ENCODE peak calls at places on chromosome 12, in eight cellular contexts. A is OCI-LY7; W is mucosa of descending colon; G is CD8-positive, alpha-beta T cell; X is IMR-90; O is pancreas; Y is Caco-2; U is upper lobe of right lung. N is an unnamed sample. For H3K4me1, the result is how much of the 10 kb centered on the place peaks cover.

GRCh38 chr12:68102731-68103130 is 56.8 kb downstream of the IFNG start:
- DNase-seq in U (no peak), Y (no peak), O (no peak), A (no peak), G (no peak), W (no peak), X (no peak), N (no peak)

GRCh38 chr12:128120035-128120434 is 146.9 kb upstream of the TMEM132C start:
- DNase-seq in O (no peak), X (no peak), U (no peak), A (no peak), W (no peak), G (no peak), Y (no peak), N (no peak)

GRCh38 chr12:87687362-87687761 is 341.8 kb downstream of the C12orf50 start:
- DNase-seq in W (no peak), G (no peak), Y (no peak), O (no peak), U (no peak), A (no peak), X (peak), N (no peak)

GRCh38 chr12:30110505-30110904 is 326.8 kb upstream of the TMTC1 start:
- DNase-seq in W (no peak), O (no peak), Y (no peak), U (no peak), G (no peak), A (no peak), X (no peak), N (no peak)

GRCh38 chr12:117277875-117278274 is 83.6 kb downstream of the NOS1 start:
- DNase-seq in G (no peak), W (no peak), U (no peak), O (no peak), A (no peak), X (no peak), Y (no peak), N (no peak)

GRCh38 chr12:110379642-110380041 is 23.9 kb downstream of the ANAPC7 start:
- DNase-seq in W (no peak), Y (no peak), G (no peak), U (no peak), X (no peak), O (no peak), A (no peak), N (no peak)

GRCh38 chr12:80412343-80412953 is 31.6 kb upstream of the PTPRQ start:
- DNase-seq in W (no peak), U (no peak), G (no peak), X (peak), Y (peak), O (no peak), A (peak), N (no peak)

GRCh38 chr12:94616217-94616729 is 34.1 kb downstream of the TMCC3 start:
- DNase-seq in U (no peak), X (no peak), G (no peak), O (no peak), Y (peak), A (no peak), W (peak), N (no peak)

GRCh38 chr12:85829391-85829790 is 6.8 kb downstream of the RASSF9 start:
- DNase-seq in W (no peak), G (no peak), O (no peak), Y (no peak), X (peak), U (no peak), A (no peak), N (no peak)

GRCh38 chr12:49899921-49900320 is 3.8 kb downstream of the FAIM2 start:
- DNase-seq in U (no peak), Y (no peak), A (no peak), X (no peak), G (no peak), W (no peak), O (no peak), N (no peak)

GRCh38 chr12:130337476-130338303 is at the start of gene PIWIL1:
- DNase-seq in U (no peak), Y (peak), G (no peak), A (no peak), O (no peak), W (peak), X (no peak), N (no peak)

GRCh38 chr12:26493656-26494055 is 298.3 kb downstream of the SSPN start:
- DNase-seq in W (no peak), O (peak), U (no peak), Y (peak), A (no peak), X (no peak), G (no peak), N (no peak)

GRCh38 chr12:6204533-6205143 is 4.4 kb downstream of the CD9 start:
- DNase-seq in G (no peak), X (no peak), A (peak), O (no peak), U (no peak), W (peak), Y (no peak), N (no peak)
- H3K4me3 ChIP-seq in G (no peak), X (no peak), A (no peak), O (no peak), U (no peak), W (no peak), Y (no peak), N (no peak)

DNA sequence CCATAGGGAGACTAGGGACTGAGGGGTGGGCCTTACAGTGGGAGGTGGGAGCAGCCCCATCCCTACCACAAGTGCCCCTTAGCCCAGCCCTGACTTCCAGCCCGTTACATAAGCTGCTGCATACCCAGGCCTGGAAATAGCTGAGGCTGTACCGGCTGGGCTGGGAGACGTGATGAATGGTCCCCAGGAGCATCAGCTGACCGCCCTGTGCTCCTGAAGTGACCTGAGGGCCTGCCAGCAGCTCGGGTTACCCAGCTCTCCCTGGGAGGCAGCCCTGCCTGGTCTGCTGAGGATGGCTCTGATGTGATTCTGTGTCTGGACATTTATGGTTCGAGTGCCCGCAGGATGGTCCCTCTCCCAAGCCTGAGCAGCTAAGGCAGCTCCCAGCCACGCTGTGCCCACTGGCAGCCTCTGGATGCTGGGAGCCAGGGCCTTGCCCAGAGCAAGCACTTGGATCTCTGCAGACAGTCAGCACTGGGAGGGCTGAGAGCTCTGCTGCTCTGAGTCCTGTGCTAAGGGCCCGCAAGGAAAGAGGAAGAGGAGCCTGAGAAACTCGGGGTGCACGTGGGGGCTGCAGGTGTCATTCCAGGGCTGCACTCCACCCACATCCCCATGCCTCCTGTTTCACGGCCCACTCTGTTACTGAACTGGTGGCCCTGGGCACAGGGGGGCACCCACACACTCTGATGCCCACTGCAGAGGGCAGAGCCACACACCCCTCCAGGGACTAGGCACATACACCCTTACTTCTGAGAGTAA is 20.5 kb downstream of the TAMALIN start:
- DNase-seq in Y (no peak), G (no peak), U (no peak), A (peak), O (no peak), X (no peak), W (no peak), N (no peak)
- H3K4me1 ChIP-seq in Y (under half), G (under half), U (under half), A (half or more), O (under half), X (under half), W (under half), N (under half)

DNA sequence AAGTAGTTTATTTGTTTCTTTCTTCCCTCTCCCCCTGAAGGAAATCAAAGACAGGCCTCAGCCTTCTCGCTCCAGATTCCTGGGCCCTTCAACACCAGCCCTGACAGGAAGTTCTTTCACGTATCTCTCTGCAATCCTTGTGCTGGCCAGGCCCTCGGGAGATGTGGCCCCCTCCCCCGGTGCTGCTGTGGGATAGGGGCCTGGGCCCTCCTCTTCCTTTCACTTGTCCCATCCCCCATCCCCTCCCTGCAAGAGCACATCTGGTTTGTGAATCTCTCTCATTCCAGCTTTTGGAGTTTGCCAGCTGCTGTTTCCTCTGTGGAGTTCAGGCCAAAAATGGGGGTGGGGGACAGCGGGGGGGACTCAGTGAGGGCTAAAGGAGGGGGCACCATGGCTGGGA is 7.2 kb downstream of the LRP1 start:
- DNase-seq in X (peak), G (no peak), A (no peak), U (no peak), W (no peak), O (no peak), Y (no peak), N (no peak)
- H3K4me3 ChIP-seq in X (no peak), G (no peak), A (no peak), U (peak), W (no peak), O (no peak), Y (no peak), N (no peak)

GRCh38 chr12:47773062-47773857 is at the start of gene SLC48A1:
- DNase-seq in O (peak), U (peak), X (peak), A (peak), Y (peak), G (peak), W (peak), N (peak)
- H3K4me1 ChIP-seq in O (under half), U (half or more), X (under half), A (under half), Y (under half), G (under half), W (under half), N (under half)

GRCh38 chr12:21655594-21655993 is 2.0 kb downstream of the LDHB start:
- DNase-seq in X (no peak), A (no peak), U (no peak), G (no peak), W (no peak), O (no peak), Y (no peak), N (no peak)
- H3K4me3 ChIP-seq in X (no peak), A (peak), U (peak), G (peak), W (no peak), O (no peak), Y (peak), N (peak)

GRCh38 chr12:64685076-64685475 is 74.1 kb downstream of the GNS start:
- DNase-seq in O (no peak), A (no peak), G (no peak), W (no peak), Y (no peak), X (no peak), U (no peak), N (no peak)

GRCh38 chr12:64691227-64691792 is 67.9 kb downstream of the GNS start:
- DNase-seq in W (no peak), Y (no peak), O (no peak), G (no peak), A (no peak), X (no peak), U (no peak), N (no peak)

GRCh38 chr12:64685605-64686004 is 73.6 kb downstream of the GNS start:
- DNase-seq in U (no peak), G (no peak), W (no peak), A (no peak), X (no peak), Y (no peak), O (no peak), N (no peak)

GRCh38 chr12:64688715-64689114 is 70.5 kb downstream of the GNS start:
- DNase-seq in G (no peak), X (no peak), Y (no peak), A (no peak), O (no peak), W (no peak), U (no peak), N (no peak)

GRCh38 chr12:64687816-64688599 is 71.2 kb downstream of the GNS start:
- DNase-seq in U (no peak), Y (no peak), A (no peak), X (peak), O (no peak), W (no peak), G (no peak), N (no peak)
- H3K4me1 ChIP-seq in U (under half), Y (under half), A (under half), X (under half), O (under half), W (under half), G (half or more), N (half or more)

DNA sequence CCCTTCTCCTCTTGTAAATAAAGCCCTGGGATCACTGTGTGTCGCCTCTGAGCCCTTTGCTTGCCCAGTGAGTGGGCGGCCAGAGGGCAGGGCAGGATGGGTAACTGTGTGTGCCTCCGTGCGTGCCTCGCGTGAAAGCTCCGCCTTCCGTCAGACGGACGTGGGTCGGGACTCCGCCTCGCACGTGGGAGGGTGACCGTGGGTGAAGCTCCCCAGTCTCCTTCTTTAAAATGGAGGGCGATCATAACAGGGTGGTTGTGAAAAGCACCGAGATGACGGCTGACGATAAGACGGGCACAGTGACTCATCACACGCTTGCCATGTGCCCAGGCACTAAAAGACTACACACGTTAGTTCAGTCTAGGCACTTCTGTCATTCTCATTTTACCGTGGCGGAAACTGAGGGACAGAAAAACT is 9.2 kb downstream of the PHB2 start:
- DNase-seq in U (peak), A (no peak), X (no peak), G (peak), O (peak), W (peak), Y (no peak), N (peak)
- H3K4me3 ChIP-seq in U (peak), A (peak), X (no peak), G (peak), O (no peak), W (no peak), Y (peak), N (peak)

GRCh38 chr12:11666651-11667050 is 17.2 kb downstream of the ETV6 start:
- DNase-seq in W (no peak), A (no peak), G (no peak), X (no peak), O (no peak), U (no peak), Y (no peak), N (no peak)
- H3K4me1 ChIP-seq in W (under half), A (under half), G (under half), X (under half), O (under half), U (under half), Y (under half), N (under half)

GRCh38 chr12:92156704-92157395 is 11.2 kb upstream of the BTG1 start:
- DNase-seq in A (no peak), U (no peak), G (no peak), W (no peak), O (no peak), Y (no peak), X (no peak), N (no peak)
- H3K4me3 ChIP-seq in A (peak), U (no peak), G (no peak), W (no peak), O (no peak), Y (no peak), X (no peak), N (no peak)

DNA sequence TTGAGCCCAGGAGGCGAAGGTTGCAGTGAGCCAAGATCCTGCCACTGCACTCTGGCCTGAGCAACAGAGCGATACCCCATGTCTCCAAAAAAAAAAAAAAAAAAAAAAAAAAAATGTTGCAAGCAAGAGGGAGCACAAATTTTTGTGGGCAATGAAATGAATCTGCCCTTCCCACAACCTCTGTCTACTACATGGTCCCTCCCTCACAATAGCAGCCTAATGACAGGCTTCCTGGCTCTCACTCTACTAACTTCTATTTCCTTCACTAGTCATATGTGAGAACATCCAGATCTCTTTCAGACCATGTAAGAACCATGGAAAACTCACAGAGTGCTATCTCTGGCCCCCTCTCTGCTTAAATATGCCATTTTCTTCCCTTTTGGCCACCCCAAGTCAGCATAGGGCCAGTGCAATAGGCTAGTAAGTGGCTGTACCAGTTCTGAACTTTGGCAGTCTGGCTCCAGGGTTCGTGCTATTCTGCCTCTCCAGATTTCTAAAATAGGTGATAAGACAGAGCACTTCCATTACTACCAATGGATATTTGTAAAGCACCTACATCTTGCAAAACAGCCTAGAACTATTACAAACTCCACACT is 7.1 kb downstream of the OSBPL8 start:
- DNase-seq in A (no peak), U (no peak), O (no peak), Y (no peak), G (no peak), W (no peak), X (no peak), N (no peak)
- H3K4me1 ChIP-seq in A (half or more), U (under half), O (under half), Y (under half), G (half or more), W (under half), X (under half), N (half or more)